ENCODE peak calls at places on chromosomes 7 and 10, in nine cellular contexts. U, Y, H, S, Z, I, Q, D and K are unnamed samples.

GRCh38 chr7:132437730-132438129 is 138.5 kb downstream of the PLXNA4 start:
- DNase-seq in U (no peak), Y (no peak), H (no peak), S (no peak), Z (no peak), I (no peak), Q (no peak), D (no peak), K (no peak)

GRCh38 chr7:100132697-100133137 is 6.0 kb downstream of the MBLAC1 start:
- DNase-seq in U (peak), Y (no peak), H (peak), S (peak), Z (peak), I (no peak), Q (no peak), D (peak), K (peak)

GRCh38 chr10:100006241-100006886 is 3.4 kb downstream of the DNMBP start:
- DNase-seq in U (no peak), Y (no peak), H (no peak), S (no peak), Z (no peak), I (no peak), Q (peak), D (peak), K (peak)

GRCh38 chr7:158023157-158023556 is 564.5 kb downstream of the PTPRN2 start:
- DNase-seq in U (no peak), Y (no peak), H (no peak), S (no peak), Z (no peak), I (no peak), Q (no peak), D (no peak), K (no peak)

GRCh38 chr7:46908770-46909169 is 673.1 kb downstream of the TNS3 start:
- DNase-seq in U (no peak), Y (no peak), H (no peak), S (no peak), Z (no peak), I (no peak), Q (no peak), D (peak), K (peak)

GRCh38 chr7:156028521-156028920 is 216.3 kb upstream of the SHH start:
- DNase-seq in U (no peak), Y (no peak), H (no peak), S (no peak), Z (no peak), I (no peak), Q (no peak), D (no peak), K (no peak)

GRCh38 chr7:36600869-36601530 is 123.3 kb downstream of the AOAH start:
- DNase-seq in U (no peak), Y (no peak), H (no peak), S (no peak), Z (no peak), I (no peak), Q (no peak), D (peak), K (peak)

GRCh38 chr7:98211221-98211675 is at the start of gene BHLHA15:
- DNase-seq in U (no peak), Y (no peak), H (no peak), S (no peak), Z (no peak), I (peak), Q (no peak), D (no peak), K (no peak)

GRCh38 chr10:15310776-15311175 is 60.3 kb downstream of the FAM171A1 start:
- DNase-seq in U (no peak), Y (no peak), H (no peak), S (no peak), Z (no peak), I (no peak), Q (no peak), D (no peak), K (no peak)

GRCh38 chr7:16627236-16627635 is 18.3 kb downstream of the ANKMY2 start:
- DNase-seq in U (no peak), Y (no peak), H (no peak), S (no peak), Z (no peak), I (no peak), Q (peak), D (peak), K (no peak)

GRCh38 chr7:48289661-48290060 is 118.4 kb downstream of the ABCA13 start:
- DNase-seq in U (no peak), Y (no peak), H (no peak), S (no peak), Z (no peak), I (no peak), Q (no peak), D (no peak), K (no peak)

GRCh38 chr10:74927701-74928100 is 101.3 kb downstream of the KAT6B start:
- DNase-seq in U (no peak), Y (no peak), H (no peak), S (no peak), Z (no peak), I (no peak), Q (no peak), D (peak), K (peak)

GRCh38 chr7:14196555-14196954 is 207.1 kb upstream of the ETV1 start:
- DNase-seq in U (no peak), Y (no peak), H (no peak), S (no peak), Z (no peak), I (no peak), Q (no peak), D (peak), K (peak)